ENCODE peak calls at places on chromosomes 3 and 15, in six cellular contexts. One of them, this sample, is unnamed.
A peak's percentile ranks its signal among the peaks of the same experiment; 100 is the strongest.

GRCh38 chr15:60590935-60591490 is 112.1 kb upstream of the ICE2 start:
- DNase-seq in GM12878: no peak
- DNase-seq in body of pancreas: peak; percentile 65
- DNase-seq in glutamatergic neuron: peak; percentile 80
- DNase-seq in adrenal gland: peak; percentile 48
- DNase-seq in type B pancreatic cell: peak; percentile 75
- DNase-seq in this sample: peak; percentile 57

GRCh38 chr15:75694241-75695182 is 18.1 kb downstream of the CSPG4 start:
- DNase-seq in adrenal gland: peak; percentile 86
- DNase-seq in glutamatergic neuron: peak; percentile 82
- DNase-seq in type B pancreatic cell: no peak
- DNase-seq in GM12878: no peak
- DNase-seq in body of pancreas: peak; percentile 65
- DNase-seq in this sample: no peak

GRCh38 chr3:66037330-66037985 is 1.3 kb downstream of the MAGI1 start:
- DNase-seq in GM12878: no peak
- DNase-seq in type B pancreatic cell: no peak
- DNase-seq in adrenal gland: peak; percentile 69
- DNase-seq in glutamatergic neuron: peak; percentile 31
- DNase-seq in body of pancreas: peak; percentile 67
- DNase-seq in this sample: no peak

GRCh38 chr3:27939940-27940339 is 217.8 kb upstream of the EOMES start:
- DNase-seq in type B pancreatic cell: no peak
- DNase-seq in adrenal gland: no peak
- DNase-seq in body of pancreas: no peak
- DNase-seq in glutamatergic neuron: no peak
- DNase-seq in GM12878: no peak
- DNase-seq in this sample: no peak

GRCh38 chr3:8885806-8886205 is 77.5 kb downstream of the RAD18 start:
- DNase-seq in adrenal gland: no peak
- DNase-seq in body of pancreas: no peak
- DNase-seq in type B pancreatic cell: no peak
- DNase-seq in glutamatergic neuron: no peak
- DNase-seq in GM12878: no peak
- DNase-seq in this sample: no peak

GRCh38 chr15:68017221-68017620 is 36.9 kb upstream of the PIAS1 start:
- DNase-seq in GM12878: no peak
- DNase-seq in adrenal gland: no peak
- DNase-seq in glutamatergic neuron: no peak
- DNase-seq in type B pancreatic cell: no peak
- DNase-seq in body of pancreas: no peak
- DNase-seq in this sample: no peak

GRCh38 chr3:124078978-124079911 is 87.3 kb upstream of the ROPN1 start:
- DNase-seq in body of pancreas: peak; percentile 31
- DNase-seq in glutamatergic neuron: no peak
- DNase-seq in GM12878: no peak
- DNase-seq in type B pancreatic cell: no peak
- DNase-seq in adrenal gland: peak; percentile 46
- DNase-seq in this sample: no peak

GRCh38 chr15:63601026-63601726 is 4.0 kb downstream of the FBXL22 start:
- DNase-seq in body of pancreas: peak; percentile 51
- DNase-seq in adrenal gland: peak; percentile 61
- DNase-seq in GM12878: no peak
- DNase-seq in glutamatergic neuron: peak; percentile 52
- DNase-seq in type B pancreatic cell: no peak
- DNase-seq in this sample: peak; percentile 46

GRCh38 chr3:47412842-47413520 is 32.2 kb downstream of the PTPN23 start:
- DNase-seq in body of pancreas: no peak
- DNase-seq in glutamatergic neuron: no peak
- DNase-seq in type B pancreatic cell: no peak
- DNase-seq in adrenal gland: no peak
- DNase-seq in GM12878: no peak
- DNase-seq in this sample: no peak

GRCh38 chr3:72272356-72272755 is 487.4 kb upstream of the PROK2 start:
- DNase-seq in glutamatergic neuron: no peak
- DNase-seq in type B pancreatic cell: no peak
- DNase-seq in adrenal gland: no peak
- DNase-seq in body of pancreas: no peak
- DNase-seq in GM12878: no peak
- DNase-seq in this sample: no peak

GRCh38 chr15:77753238-77753873 is 120.6 kb upstream of the LINGO1 start:
- DNase-seq in GM12878: no peak
- DNase-seq in adrenal gland: peak; percentile 20
- DNase-seq in body of pancreas: no peak
- DNase-seq in glutamatergic neuron: no peak
- DNase-seq in type B pancreatic cell: no peak
- DNase-seq in this sample: no peak

GRCh38 chr15:67177750-67178149 is 76.7 kb downstream of the AAGAB start:
- DNase-seq in GM12878: no peak
- DNase-seq in adrenal gland: no peak
- DNase-seq in glutamatergic neuron: no peak
- DNase-seq in type B pancreatic cell: no peak
- DNase-seq in body of pancreas: no peak
- DNase-seq in this sample: no peak

GRCh38 chr3:52848617-52849016 is 13.8 kb upstream of the MUSTN1 start:
- DNase-seq in type B pancreatic cell: no peak
- DNase-seq in GM12878: no peak
- DNase-seq in body of pancreas: no peak
- DNase-seq in glutamatergic neuron: no peak
- DNase-seq in adrenal gland: no peak
- DNase-seq in this sample: no peak

DNA sequence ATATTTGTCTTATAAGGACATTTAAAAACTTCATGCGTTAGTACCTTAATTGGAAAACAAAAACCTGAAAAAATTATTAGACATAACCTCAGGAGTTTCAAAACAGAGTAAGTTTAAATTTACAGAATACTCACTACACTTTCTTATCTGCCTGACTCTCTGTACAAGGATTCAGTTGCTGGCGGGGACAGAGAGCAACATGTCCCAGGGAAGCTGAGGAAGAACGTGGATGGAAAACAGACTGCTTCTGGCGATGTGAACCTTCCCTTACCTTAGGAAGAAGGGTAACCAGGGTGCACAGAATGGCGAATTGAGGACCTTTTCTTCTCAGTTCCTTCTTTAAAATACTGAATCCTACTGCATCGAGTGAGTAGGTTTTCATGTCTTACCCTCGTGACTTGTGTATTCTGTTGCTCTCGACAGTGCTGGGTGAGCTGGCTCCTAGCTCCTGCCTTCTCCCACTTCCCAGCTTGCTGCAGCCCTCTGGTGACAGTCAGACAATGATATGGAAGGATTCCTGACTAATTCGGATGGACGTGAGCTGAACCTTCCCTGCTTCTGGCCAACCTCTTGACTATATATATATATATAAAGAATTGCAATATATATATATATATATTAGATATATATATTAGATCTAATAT is 178.2 kb downstream of the PDZRN3 start:
- DNase-seq in body of pancreas: no peak
- DNase-seq in adrenal gland: no peak
- DNase-seq in type B pancreatic cell: no peak
- DNase-seq in glutamatergic neuron: no peak
- DNase-seq in GM12878: no peak
- DNase-seq in this sample: no peak
- TF ChIP-seq CTCF in body of pancreas: no peak
- TF ChIP-seq CTCF in adrenal gland: no peak
- TF ChIP-seq CTCF in type B pancreatic cell: no peak
- TF ChIP-seq CTCF in glutamatergic neuron: no peak
- TF ChIP-seq CTCF in GM12878: no peak
- TF ChIP-seq CTCF in this sample: no peak

GRCh38 chr3:105365536-105366301 is 990 bp upstream of the ALCAM start:
- DNase-seq in GM12878: no peak
- DNase-seq in adrenal gland: no peak
- DNase-seq in glutamatergic neuron: peak; percentile 20
- DNase-seq in body of pancreas: peak; percentile 26
- DNase-seq in type B pancreatic cell: no peak
- DNase-seq in this sample: no peak
- TF ChIP-seq CTCF in GM12878: no peak
- TF ChIP-seq CTCF in adrenal gland: no peak
- TF ChIP-seq CTCF in glutamatergic neuron: no peak
- TF ChIP-seq CTCF in body of pancreas: no peak
- TF ChIP-seq CTCF in type B pancreatic cell: no peak
- TF ChIP-seq CTCF in this sample: no peak

GRCh38 chr15:92078270-92078669 is 224.8 kb downstream of the SLCO3A1 start:
- DNase-seq in body of pancreas: no peak
- DNase-seq in adrenal gland: no peak
- DNase-seq in glutamatergic neuron: no peak
- DNase-seq in type B pancreatic cell: no peak
- DNase-seq in GM12878: no peak
- DNase-seq in this sample: no peak

GRCh38 chr15:92077353-92078080 is 224.0 kb downstream of the SLCO3A1 start:
- DNase-seq in body of pancreas: peak; percentile 66
- DNase-seq in type B pancreatic cell: no peak
- DNase-seq in GM12878: no peak
- DNase-seq in adrenal gland: peak; percentile 79
- DNase-seq in glutamatergic neuron: peak; percentile 79
- DNase-seq in this sample: peak; percentile 32

GRCh38 chr15:92079647-92080255 is 226.2 kb downstream of the SLCO3A1 start:
- DNase-seq in type B pancreatic cell: no peak
- DNase-seq in body of pancreas: no peak
- DNase-seq in glutamatergic neuron: peak; percentile 40
- DNase-seq in GM12878: no peak
- DNase-seq in adrenal gland: no peak
- DNase-seq in this sample: no peak

GRCh38 chr15:92076536-92076935 is 223.0 kb downstream of the SLCO3A1 start:
- DNase-seq in type B pancreatic cell: no peak
- DNase-seq in GM12878: no peak
- DNase-seq in glutamatergic neuron: no peak
- DNase-seq in body of pancreas: no peak
- DNase-seq in adrenal gland: no peak
- DNase-seq in this sample: no peak

GRCh38 chr15:92079047-92079446 is 225.5 kb downstream of the SLCO3A1 start:
- DNase-seq in type B pancreatic cell: no peak
- DNase-seq in glutamatergic neuron: peak; percentile 36
- DNase-seq in adrenal gland: no peak
- DNase-seq in GM12878: no peak
- DNase-seq in body of pancreas: no peak
- DNase-seq in this sample: no peak
- TF ChIP-seq CTCF in type B pancreatic cell: peak; percentile 58
- TF ChIP-seq CTCF in glutamatergic neuron: peak; percentile 57
- TF ChIP-seq CTCF in adrenal gland: peak; percentile 5
- TF ChIP-seq CTCF in GM12878: peak; percentile 50
- TF ChIP-seq CTCF in body of pancreas: no peak
- TF ChIP-seq CTCF in this sample: peak; percentile 21

GRCh38 chr3:162569314-162569713 is 1072.7 kb downstream of the OTOL1 start:
- DNase-seq in type B pancreatic cell: no peak
- DNase-seq in glutamatergic neuron: no peak
- DNase-seq in adrenal gland: no peak
- DNase-seq in GM12878: no peak
- DNase-seq in body of pancreas: no peak
- DNase-seq in this sample: no peak
- TF ChIP-seq CTCF in type B pancreatic cell: no peak
- TF ChIP-seq CTCF in glutamatergic neuron: no peak
- TF ChIP-seq CTCF in adrenal gland: no peak
- TF ChIP-seq CTCF in GM12878: no peak
- TF ChIP-seq CTCF in body of pancreas: no peak
- TF ChIP-seq CTCF in this sample: no peak

GRCh38 chr3:32946973-32947372 is 4.5 kb upstream of the CCR4 start:
- DNase-seq in body of pancreas: no peak
- DNase-seq in glutamatergic neuron: no peak
- DNase-seq in type B pancreatic cell: no peak
- DNase-seq in adrenal gland: no peak
- DNase-seq in GM12878: no peak
- DNase-seq in this sample: no peak

GRCh38 chr3:32940726-32941125 is 10.7 kb upstream of the CCR4 start:
- DNase-seq in GM12878: no peak
- DNase-seq in type B pancreatic cell: no peak
- DNase-seq in body of pancreas: no peak
- DNase-seq in glutamatergic neuron: no peak
- DNase-seq in adrenal gland: no peak
- DNase-seq in this sample: no peak

GRCh38 chr3:32948625-32949445 is 2.6 kb upstream of the CCR4 start:
- DNase-seq in GM12878: no peak
- DNase-seq in glutamatergic neuron: no peak
- DNase-seq in type B pancreatic cell: no peak
- DNase-seq in body of pancreas: no peak
- DNase-seq in adrenal gland: no peak
- DNase-seq in this sample: no peak

GRCh38 chr3:32947466-32948238 is 3.8 kb upstream of the CCR4 start:
- DNase-seq in type B pancreatic cell: peak; percentile 87
- DNase-seq in glutamatergic neuron: peak; percentile 87
- DNase-seq in body of pancreas: peak; percentile 58
- DNase-seq in adrenal gland: peak; percentile 80
- DNase-seq in GM12878: peak; percentile 61
- DNase-seq in this sample: peak; percentile 67

DNA sequence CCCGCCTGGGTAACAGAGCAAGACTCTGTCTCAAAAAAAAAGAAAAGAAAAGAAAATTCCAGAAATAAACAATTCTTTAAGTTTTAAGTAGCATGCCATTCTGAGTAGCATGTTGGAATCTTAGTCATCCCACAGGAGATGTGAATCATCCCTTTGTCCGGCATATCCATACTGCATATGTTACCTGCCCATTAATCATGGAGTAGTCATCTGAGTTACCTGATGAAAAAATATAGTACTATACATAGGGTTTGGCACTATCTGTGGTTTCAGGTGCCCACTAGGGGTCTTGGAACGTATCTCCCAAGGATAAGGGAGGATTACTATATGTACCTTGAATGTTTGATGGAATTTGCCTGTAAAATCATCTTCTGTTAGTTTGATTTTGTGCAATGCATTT is 6.3 kb upstream of the CCR4 start:
- DNase-seq in type B pancreatic cell: no peak
- DNase-seq in adrenal gland: no peak
- DNase-seq in glutamatergic neuron: no peak
- DNase-seq in GM12878: no peak
- DNase-seq in body of pancreas: no peak
- DNase-seq in this sample: no peak
- TF ChIP-seq CTCF in type B pancreatic cell: no peak
- TF ChIP-seq CTCF in adrenal gland: no peak
- TF ChIP-seq CTCF in glutamatergic neuron: no peak
- TF ChIP-seq CTCF in GM12878: no peak
- TF ChIP-seq CTCF in body of pancreas: no peak
- TF ChIP-seq CTCF in this sample: no peak

GRCh38 chr3:115590873-115591272 is 32.4 kb upstream of the GAP43 start:
- DNase-seq in glutamatergic neuron: no peak
- DNase-seq in body of pancreas: no peak
- DNase-seq in type B pancreatic cell: no peak
- DNase-seq in GM12878: no peak
- DNase-seq in adrenal gland: no peak
- DNase-seq in this sample: no peak

GRCh38 chr3:115588201-115588600 is 35.1 kb upstream of the GAP43 start:
- DNase-seq in glutamatergic neuron: no peak
- DNase-seq in body of pancreas: no peak
- DNase-seq in adrenal gland: no peak
- DNase-seq in GM12878: no peak
- DNase-seq in type B pancreatic cell: no peak
- DNase-seq in this sample: no peak
- TF ChIP-seq CTCF in glutamatergic neuron: no peak
- TF ChIP-seq CTCF in body of pancreas: no peak
- TF ChIP-seq CTCF in adrenal gland: no peak
- TF ChIP-seq CTCF in GM12878: no peak
- TF ChIP-seq CTCF in type B pancreatic cell: no peak
- TF ChIP-seq CTCF in this sample: no peak

GRCh38 chr15:58779554-58779953 is 8.5 kb downstream of the MINDY2 start:
- DNase-seq in type B pancreatic cell: no peak
- DNase-seq in glutamatergic neuron: no peak
- DNase-seq in body of pancreas: no peak
- DNase-seq in adrenal gland: no peak
- DNase-seq in GM12878: no peak
- DNase-seq in this sample: no peak
- TF ChIP-seq CTCF in type B pancreatic cell: no peak
- TF ChIP-seq CTCF in glutamatergic neuron: no peak
- TF ChIP-seq CTCF in body of pancreas: no peak
- TF ChIP-seq CTCF in adrenal gland: no peak
- TF ChIP-seq CTCF in GM12878: no peak
- TF ChIP-seq CTCF in this sample: no peak